ENCODE peak calls at places on chromosomes 6 and 20, in four cellular contexts. W, U, D and B are unnamed samples. For H3K36me3 and H3K27me3, the result is how much of the 10 kb centered on the place peaks cover.

GRCh38 chr6:43771210-43771857 is 1.3 kb downstream of the VEGFA start:
- DNase-seq in W (peak), U (no peak), D (peak), B (peak)

GRCh38 chr6:106773482-106773881 is 144.1 kb downstream of the QRSL1 start:
- DNase-seq in W (no peak), U (no peak), D (no peak), B (no peak)

GRCh38 chr20:57787969-57788781 is 78.4 kb upstream of the PMEPA1 start:
- DNase-seq in W (no peak), U (peak), D (no peak), B (no peak)

GRCh38 chr20:62972270-62973032 is 19.9 kb downstream of the SLC17A9 start:
- DNase-seq in W (peak), U (peak), D (peak), B (peak)

GRCh38 chr20:7113577-7114466 is 346.3 kb downstream of the BMP2 start:
- DNase-seq in W (no peak), U (peak), D (no peak), B (no peak)

GRCh38 chr6:12173670-12174069 is 116.5 kb upstream of the EDN1 start:
- DNase-seq in W (no peak), U (no peak), D (no peak), B (no peak)

GRCh38 chr6:20200761-20201160 is 11.5 kb downstream of the MBOAT1 start:
- DNase-seq in W (no peak), U (no peak), D (no peak), B (no peak)

GRCh38 chr6:24931752-24932691 is 3.7 kb downstream of the RIPOR2 start:
- DNase-seq in W (no peak), U (no peak), D (no peak), B (no peak)

GRCh38 chr6:48069280-48069679 is 41.7 kb downstream of the PTCHD4 start:
- DNase-seq in W (no peak), U (no peak), D (no peak), B (no peak)

GRCh38 chr6:139291813-139292619 is at the start of gene TXLNB:
- DNase-seq in W (peak), U (no peak), D (peak), B (peak)

GRCh38 chr6:127348046-127348661 is 4.7 kb upstream of the ECHDC1 start:
- DNase-seq in W (no peak), U (no peak), D (no peak), B (no peak)

GRCh38 chr6:158475344-158476302 is 84.3 kb upstream of the TMEM181 start:
- DNase-seq in W (no peak), U (no peak), D (no peak), B (no peak)

GRCh38 chr20:37445041-37445440 is 76.0 kb upstream of the NNAT start:
- DNase-seq in W (no peak), U (peak), D (no peak), B (no peak)

GRCh38 chr6:4931530-4932505 is 72.0 kb downstream of the RPP40 start:
- DNase-seq in W (no peak), U (no peak), D (no peak), B (no peak)

GRCh38 chr20:9262653-9263194 is 193.8 kb downstream of the PLCB4 start:
- DNase-seq in W (no peak), U (no peak), D (no peak), B (no peak)

GRCh38 chr20:16392346-16392745 is 180.9 kb downstream of the KIF16B start:
- DNase-seq in W (no peak), U (no peak), D (no peak), B (no peak)

GRCh38 chr6:130760006-130760405 is 67.2 kb upstream of the SMLR1 start:
- DNase-seq in W (no peak), U (no peak), D (no peak), B (no peak)

GRCh38 chr6:45653117-45653883 is 275.6 kb upstream of the SUPT3H start:
- DNase-seq in W (no peak), U (no peak), D (no peak), B (no peak)

GRCh38 chr6:106290032-106290431 is 35.5 kb downstream of the ATG5 start:
- DNase-seq in W (no peak), U (no peak), D (no peak), B (no peak)

GRCh38 chr6:43391448-43392031 is 22.1 kb upstream of the ZNF318 start:
- DNase-seq in W (no peak), U (no peak), D (no peak), B (no peak)

GRCh38 chr6:26421259-26422144 is 18.8 kb upstream of the BTN3A3 start:
- DNase-seq in W (peak), U (no peak), D (peak), B (peak)

GRCh38 chr6:134746125-134746524 is 203.8 kb downstream of the ALDH8A1 start:
- DNase-seq in W (no peak), U (no peak), D (no peak), B (no peak)

GRCh38 chr6:72418495-72418894 is 203.4 kb upstream of the KCNQ5 start:
- DNase-seq in W (no peak), U (no peak), D (no peak), B (no peak)

GRCh38 chr6:1024587-1024986 is 287.3 kb upstream of the FOXQ1 start:
- DNase-seq in W (no peak), U (no peak), D (no peak), B (no peak)

GRCh38 chr20:31684153-31685003 is 38.3 kb downstream of the BCL2L1 start:
- DNase-seq in W (no peak), U (no peak), D (no peak), B (no peak)

GRCh38 chr6:134145786-134146185 is 93.4 kb upstream of the SLC2A12 start:
- DNase-seq in W (no peak), U (no peak), D (no peak), B (no peak)

GRCh38 chr6:156423829-156424228 is 353.3 kb upstream of the ARID1B start:
- DNase-seq in W (no peak), U (no peak), D (no peak), B (no peak)

GRCh38 chr6:6793388-6794250 is 205.1 kb downstream of the LY86 start:
- DNase-seq in W (no peak), U (no peak), D (no peak), B (peak)

GRCh38 chr6:31585531-31585930 is 546 bp upstream of the LST1 start:
- DNase-seq in W (no peak), U (no peak), D (no peak), B (no peak)
- TF ChIP-seq CTCF in W (no peak), U (no peak), D (no peak), B (peak)

DNA sequence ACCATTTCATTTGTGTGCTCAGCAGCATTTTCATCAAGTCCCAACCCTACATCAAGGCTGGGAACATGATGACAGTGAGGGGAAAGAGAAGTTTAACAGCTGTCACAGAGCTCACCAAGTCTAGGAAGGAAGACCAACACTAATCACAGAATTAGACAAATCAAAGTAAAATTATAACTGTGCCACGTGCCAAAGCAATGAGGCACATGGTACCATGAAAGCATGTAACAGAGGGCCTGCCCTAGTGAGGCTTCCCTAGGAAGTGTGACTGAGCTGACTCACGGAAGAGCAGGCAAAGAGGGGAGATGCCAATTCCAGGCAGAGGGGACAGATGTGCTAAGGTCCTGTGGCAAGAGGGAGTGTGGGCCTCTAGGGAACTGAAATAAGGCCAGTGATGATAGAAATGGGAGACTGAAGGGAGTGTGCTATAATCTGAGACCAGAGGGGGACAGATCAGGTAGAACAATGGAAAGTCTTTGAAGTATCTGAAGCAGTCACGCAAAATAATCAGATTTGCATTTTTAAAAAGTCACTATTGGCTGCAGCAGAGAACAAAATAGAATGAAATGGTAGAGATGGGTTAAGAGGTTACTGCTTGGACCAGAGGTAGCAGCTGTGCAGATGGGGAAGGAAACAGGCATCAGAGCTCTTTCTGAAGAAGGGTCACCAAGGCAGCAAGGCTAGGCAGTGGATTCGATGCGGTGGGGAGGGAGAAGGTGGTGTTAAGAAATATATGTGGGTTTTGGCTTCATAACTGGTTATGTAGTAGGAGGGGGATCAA is 86.8 kb downstream of the GPR6 start:
- DNase-seq in W (no peak), U (no peak), D (no peak), B (no peak)
- H3K36me3 ChIP-seq in W (under half), U (under half), D (under half), B (under half)

GRCh38 chr6:34142046-34142445 is 3.8 kb downstream of the GRM4 start:
- DNase-seq in W (no peak), U (no peak), D (peak), B (no peak)
- H3K27me3 ChIP-seq in W (under half), U (under half), D (under half), B (half or more)

DNA sequence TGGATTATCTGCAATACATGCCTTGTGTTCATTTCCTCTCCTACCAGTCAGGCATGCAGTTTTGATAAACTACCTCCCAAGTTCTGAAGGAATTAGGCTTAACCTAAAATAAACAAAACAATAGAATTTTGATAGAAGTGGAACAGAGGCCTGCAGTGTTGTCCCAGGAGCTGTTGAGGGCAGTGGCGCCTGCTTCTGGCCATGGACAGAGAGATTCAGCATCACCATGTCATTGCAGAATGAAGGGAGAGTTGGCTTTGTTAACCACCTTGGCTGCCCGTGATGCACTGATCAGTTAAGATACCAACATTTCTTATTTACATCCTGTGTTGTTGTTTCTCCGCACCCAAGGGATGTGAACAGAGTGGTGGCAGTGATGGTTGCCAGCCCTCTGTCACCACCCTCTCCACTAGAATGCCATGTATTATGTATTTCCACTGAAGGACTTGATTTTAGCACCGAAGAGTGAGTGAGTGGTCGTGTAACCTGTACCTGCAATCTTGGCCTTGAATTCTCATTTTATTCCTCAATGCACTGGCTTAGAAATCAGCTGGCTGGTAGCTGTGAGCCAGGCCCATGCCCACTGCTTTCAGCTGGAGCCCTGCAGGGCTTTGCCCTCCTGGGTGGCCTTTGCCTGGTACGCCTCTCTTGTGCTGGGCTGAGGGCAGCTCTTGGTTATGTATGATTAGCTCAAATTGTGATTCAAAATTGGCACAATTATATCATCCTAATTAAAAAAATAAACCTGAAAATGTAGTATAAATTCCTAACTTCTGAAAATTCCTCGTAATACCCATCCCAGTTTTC is 56.5 kb downstream of the SHLD1 start:
- DNase-seq in W (no peak), U (no peak), D (no peak), B (no peak)
- TF ChIP-seq CTCF in W (no peak), U (peak), D (no peak), B (no peak)

DNA sequence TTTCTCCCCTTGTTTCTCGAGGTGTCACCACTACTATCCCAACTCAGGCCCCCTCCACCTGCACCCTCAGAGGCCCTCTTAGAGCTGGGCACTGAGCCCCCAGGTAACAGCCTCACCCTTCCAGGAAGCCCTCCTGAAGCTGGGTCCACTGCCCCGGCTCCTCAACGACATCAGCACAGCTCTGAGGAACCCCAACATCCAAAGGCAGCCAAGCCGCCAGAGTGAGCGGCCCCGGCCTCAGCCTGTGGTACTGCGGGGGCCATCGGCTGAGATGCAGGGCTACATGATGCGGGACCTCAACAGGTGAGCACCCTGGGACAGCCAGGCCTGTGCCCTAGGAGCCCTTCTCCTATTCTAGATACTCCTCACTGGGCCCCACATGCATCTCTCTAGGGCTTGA is 12.9 kb upstream of the ZBTB9 start:
- DNase-seq in W (no peak), U (no peak), D (no peak), B (no peak)
- H3K36me3 ChIP-seq in W (half or more), U (under half), D (under half), B (half or more)

GRCh38 chr20:21453676-21454075 is 56.4 kb upstream of the NKX2-4 start:
- DNase-seq in W (no peak), U (no peak), D (no peak), B (no peak)
- H3K27me3 ChIP-seq in W (under half), U (under half), D (under half), B (under half)

DNA sequence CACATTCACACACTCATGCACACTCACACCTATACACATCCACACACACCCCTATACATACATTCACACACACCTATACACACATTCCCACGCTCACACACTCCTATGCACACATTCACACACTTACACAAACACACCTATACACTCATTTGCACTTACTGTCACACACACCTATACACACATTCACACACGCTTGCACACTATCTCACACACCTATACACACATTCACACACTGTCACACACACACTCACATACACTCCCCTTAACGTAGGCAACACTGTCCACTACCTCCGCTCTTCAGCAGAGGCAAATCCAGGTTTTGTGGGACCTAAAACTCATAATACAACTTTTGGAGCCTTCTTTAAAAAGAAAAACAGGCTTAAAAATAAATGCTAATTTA is 487.7 kb upstream of the CDH4 start:
- DNase-seq in W (no peak), U (no peak), D (no peak), B (no peak)
- TF ChIP-seq CTCF in W (no peak), U (no peak), D (no peak), B (no peak)